ENCODE peak calls at places on chromosome 12, in five cellular contexts. L is heart right ventricle, S is tibial artery, K is aorta, Z is IMR-90. O is an unnamed sample.

GRCh38 chr12:14416658-14417057 is 51.2 kb downstream of the ATF7IP start:
- DNase-seq in L (no peak), S (no peak), K (no peak), Z (peak), O (peak)

GRCh38 chr12:71392521-71393145 is 47.0 kb upstream of the LGR5 start:
- DNase-seq in L (no peak), S (no peak), K (no peak), Z (peak), O (no peak)

GRCh38 chr12:62738611-62739010 is 196.3 kb downstream of the PPM1H start:
- DNase-seq in L (no peak), S (no peak), K (no peak), Z (no peak), O (no peak)

GRCh38 chr12:99824900-99825562 is 159.7 kb downstream of the ANKS1B start:
- DNase-seq in L (no peak), S (peak), K (no peak), Z (no peak), O (no peak)

GRCh38 chr12:15779925-15780324 is 9.3 kb downstream of the EPS8 start:
- DNase-seq in L (no peak), S (no peak), K (no peak), Z (no peak), O (no peak)

GRCh38 chr12:112107728-112108447 is 695 bp downstream of the NAA25 start:
- DNase-seq in L (peak), S (peak), K (no peak), Z (no peak), O (no peak)

GRCh38 chr12:22923768-22924167 is 298.8 kb downstream of the ETNK1 start:
- DNase-seq in L (no peak), S (no peak), K (no peak), Z (no peak), O (no peak)

GRCh38 chr12:128510527-128510926 is 243.6 kb downstream of the TMEM132C start:
- DNase-seq in L (no peak), S (no peak), K (no peak), Z (no peak), O (no peak)

GRCh38 chr12:123223241-123223668 is 9.7 kb downstream of the MPHOSPH9 start:
- DNase-seq in L (no peak), S (no peak), K (no peak), Z (no peak), O (peak)

GRCh38 chr12:27429606-27430005 is 16.9 kb upstream of the SMCO2 start:
- DNase-seq in L (no peak), S (no peak), K (no peak), Z (no peak), O (no peak)

GRCh38 chr12:110537605-110538409 is 35.7 kb downstream of the RAD9B start:
- DNase-seq in L (peak), S (peak), K (peak), Z (no peak), O (no peak)

GRCh38 chr12:9363145-9363544 is 154.9 kb upstream of the PZP start:
- DNase-seq in L (no peak), S (no peak), K (no peak), Z (no peak), O (no peak)

GRCh38 chr12:64682572-64683277 is 72.4 kb downstream of the RASSF3 start:
- DNase-seq in L (no peak), S (peak), K (no peak), Z (peak), O (no peak)

GRCh38 chr12:113980537-113981337 is 14.6 kb upstream of the RBM19 start:
- DNase-seq in L (no peak), S (no peak), K (peak), Z (peak), O (peak)

GRCh38 chr12:120117961-120118709 is 1.6 kb upstream of the RAB35 start:
- DNase-seq in L (no peak), S (no peak), K (no peak), Z (peak), O (no peak)

GRCh38 chr12:22312336-22312735 is 22.2 kb downstream of the ST8SIA1 start:
- DNase-seq in L (peak), S (no peak), K (no peak), Z (peak), O (no peak)

GRCh38 chr12:29070309-29070708 is 78.8 kb upstream of the FAR2 start:
- DNase-seq in L (no peak), S (no peak), K (no peak), Z (no peak), O (no peak)

GRCh38 chr12:123749355-123749754 is 12.7 kb upstream of the DNAH10 start:
- DNase-seq in L (no peak), S (no peak), K (no peak), Z (no peak), O (no peak)

GRCh38 chr12:6768385-6769002 is 2.3 kb downstream of the PTMS start:
- DNase-seq in L (no peak), S (no peak), K (no peak), Z (peak), O (no peak)

GRCh38 chr12:69905801-69906200 is 80.8 kb downstream of the MYRFL start:
- DNase-seq in L (no peak), S (no peak), K (no peak), Z (no peak), O (no peak)

GRCh38 chr12:68122236-68122920 is 37.2 kb downstream of the IFNG start:
- DNase-seq in L (no peak), S (no peak), K (no peak), Z (no peak), O (no peak)

GRCh38 chr12:6384499-6385436 is 806 bp downstream of the LTBR start:
- DNase-seq in L (no peak), S (no peak), K (peak), Z (no peak), O (no peak)

GRCh38 chr12:77104792-77105191 is 39.4 kb upstream of the E2F7 start:
- DNase-seq in L (no peak), S (no peak), K (no peak), Z (peak), O (no peak)

GRCh38 chr12:25197608-25198007 is 2.6 kb downstream of the ETFRF1 start:
- DNase-seq in L (no peak), S (no peak), K (no peak), Z (no peak), O (no peak)

GRCh38 chr12:130137141-130138018 is 24.9 kb upstream of the FZD10 start:
- DNase-seq in L (no peak), S (no peak), K (no peak), Z (no peak), O (no peak)

GRCh38 chr12:120352117-120352516 is 16.8 kb downstream of the MSI1 start:
- DNase-seq in L (no peak), S (no peak), K (no peak), Z (peak), O (no peak)

GRCh38 chr12:38995249-38995648 is 89.9 kb upstream of the CPNE8 start:
- DNase-seq in L (no peak), S (no peak), K (no peak), Z (no peak), O (no peak)

GRCh38 chr12:11681211-11681610 is 31.7 kb downstream of the ETV6 start:
- DNase-seq in L (no peak), S (no peak), K (no peak), Z (no peak), O (no peak)

GRCh38 chr12:45439039-45439438 is 223.1 kb downstream of the ANO6 start:
- DNase-seq in L (no peak), S (no peak), K (no peak), Z (peak), O (no peak)

GRCh38 chr12:63876980-63877379 is 32.5 kb downstream of the SRGAP1 start:
- DNase-seq in L (no peak), S (no peak), K (no peak), Z (no peak), O (no peak)

GRCh38 chr12:115155665-115156645 is 472.0 kb upstream of the TBX3 start:
- DNase-seq in L (no peak), S (no peak), K (no peak), Z (peak), O (no peak)

GRCh38 chr12:131266591-131267467 is 313.1 kb downstream of the ADGRD1 start:
- DNase-seq in L (no peak), S (no peak), K (no peak), Z (no peak), O (no peak)

GRCh38 chr12:108906971-108907370 is 27.1 kb downstream of the DAO start:
- DNase-seq in L (no peak), S (no peak), K (no peak), Z (no peak), O (no peak)

GRCh38 chr12:118102070-118102469 is 1.7 kb downstream of the VSIG10 start:
- DNase-seq in L (no peak), S (no peak), K (no peak), Z (peak), O (no peak)

GRCh38 chr12:119202121-119202527 is 23.4 kb downstream of the HSPB8 start:
- DNase-seq in L (no peak), S (no peak), K (no peak), Z (no peak), O (no peak)

GRCh38 chr12:49671051-49671765 is 36.0 kb downstream of the FMNL3 start:
- DNase-seq in L (no peak), S (no peak), K (no peak), Z (no peak), O (peak)

GRCh38 chr12:122013792-122014590 is 7.7 kb upstream of the BCL7A start:
- DNase-seq in L (no peak), S (no peak), K (no peak), Z (no peak), O (no peak)
- H3K4me3 ChIP-seq in L (no peak), S (no peak), K (no peak), Z (no peak), O (no peak)

DNA sequence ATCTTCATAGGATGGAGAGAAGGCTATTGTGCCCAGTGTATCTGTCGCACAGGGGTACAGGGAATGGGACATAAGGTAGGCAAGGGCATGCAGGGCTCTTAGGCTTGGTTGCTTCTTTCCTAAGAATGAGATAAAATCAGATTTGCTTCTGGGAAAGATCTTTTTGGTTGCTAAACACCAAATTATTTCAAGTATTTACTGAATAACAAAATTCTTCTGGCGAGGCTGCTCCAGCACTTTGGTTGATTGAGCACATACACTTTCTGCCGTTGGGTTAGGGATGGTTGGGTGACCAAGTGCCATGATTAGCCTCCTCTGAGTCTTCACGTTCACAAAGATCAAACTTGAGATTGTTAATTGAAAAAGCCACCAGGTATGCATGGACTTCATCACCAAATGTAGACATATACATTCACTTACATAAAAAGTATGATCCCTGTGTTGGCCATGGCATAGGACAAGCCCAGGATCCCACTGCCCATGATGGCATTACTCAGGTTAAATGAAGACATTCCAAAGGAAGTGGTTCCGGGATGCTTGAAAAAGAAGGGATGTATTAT is 38.2 kb downstream of the SLC38A4 start:
- DNase-seq in L (no peak), S (no peak), K (no peak), Z (no peak), O (no peak)
- H3K27ac ChIP-seq in L (no peak), S (no peak), K (no peak), Z (peak), O (no peak)

DNA sequence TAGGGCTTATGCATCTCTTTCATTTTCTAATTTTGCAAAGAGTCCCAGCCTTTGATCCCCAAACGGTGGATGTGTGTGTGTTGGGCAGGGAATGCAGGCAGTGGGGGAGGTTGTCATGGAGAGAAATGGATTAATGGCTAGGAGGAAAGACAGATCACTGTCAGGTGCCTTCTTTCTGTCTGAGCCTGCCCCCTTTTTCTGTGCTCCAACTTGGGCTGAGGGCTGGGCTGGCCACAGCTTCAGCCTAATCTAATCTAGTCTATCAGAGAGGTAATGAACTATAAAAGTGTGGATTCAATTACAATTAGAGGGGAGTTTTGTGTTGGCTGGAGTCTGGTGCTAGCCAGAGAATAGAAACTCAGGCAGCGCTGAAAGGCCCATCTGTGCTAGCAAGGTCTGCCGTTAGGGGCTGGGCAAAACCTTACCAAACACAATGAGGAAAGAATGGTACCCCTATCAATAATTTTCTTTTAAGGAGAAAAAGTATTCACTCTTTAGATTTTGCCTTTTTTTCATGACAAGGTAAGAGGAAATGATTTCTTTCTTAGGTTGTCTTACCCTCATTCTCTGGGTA is 41.3 kb downstream of the NEUROD4 start:
- DNase-seq in L (no peak), S (no peak), K (no peak), Z (no peak), O (no peak)
- H3K4me3 ChIP-seq in L (no peak), S (no peak), K (no peak), Z (no peak), O (no peak)

GRCh38 chr12:126021675-126022074 is 956.4 kb downstream of the AACS start:
- DNase-seq in L (no peak), S (no peak), K (no peak), Z (no peak), O (no peak)
- H3K27ac ChIP-seq in L (no peak), S (no peak), K (no peak), Z (no peak), O (no peak)

GRCh38 chr12:18895946-18896345 is 158.0 kb downstream of the CAPZA3 start:
- DNase-seq in L (peak), S (no peak), K (no peak), Z (no peak), O (no peak)
- H3K4me3 ChIP-seq in L (no peak), S (no peak), K (no peak), Z (no peak), O (no peak)

DNA sequence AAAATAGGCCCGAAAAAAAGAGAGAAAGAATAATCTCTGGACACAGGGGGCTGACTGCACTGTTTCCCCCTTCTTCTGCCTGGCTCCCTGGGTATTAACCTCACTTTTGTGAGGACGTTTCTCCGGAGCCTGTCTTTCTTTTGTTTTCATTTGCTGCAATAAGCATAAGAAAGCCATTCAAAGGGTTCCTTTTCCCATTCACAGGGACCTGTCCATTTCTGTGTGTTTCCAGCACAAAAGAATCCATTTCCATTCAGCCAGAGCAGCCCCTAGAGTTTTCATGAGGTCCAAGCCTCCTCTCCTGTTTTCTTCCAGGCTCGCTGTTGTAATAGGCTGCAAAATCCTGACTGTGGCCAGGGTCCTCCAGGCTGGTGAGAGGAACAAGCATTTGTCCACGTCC is 16.8 kb downstream of the PLXNC1 start:
- DNase-seq in L (no peak), S (no peak), K (no peak), Z (no peak), O (no peak)
- H3K27ac ChIP-seq in L (no peak), S (no peak), K (no peak), Z (no peak), O (no peak)

DNA sequence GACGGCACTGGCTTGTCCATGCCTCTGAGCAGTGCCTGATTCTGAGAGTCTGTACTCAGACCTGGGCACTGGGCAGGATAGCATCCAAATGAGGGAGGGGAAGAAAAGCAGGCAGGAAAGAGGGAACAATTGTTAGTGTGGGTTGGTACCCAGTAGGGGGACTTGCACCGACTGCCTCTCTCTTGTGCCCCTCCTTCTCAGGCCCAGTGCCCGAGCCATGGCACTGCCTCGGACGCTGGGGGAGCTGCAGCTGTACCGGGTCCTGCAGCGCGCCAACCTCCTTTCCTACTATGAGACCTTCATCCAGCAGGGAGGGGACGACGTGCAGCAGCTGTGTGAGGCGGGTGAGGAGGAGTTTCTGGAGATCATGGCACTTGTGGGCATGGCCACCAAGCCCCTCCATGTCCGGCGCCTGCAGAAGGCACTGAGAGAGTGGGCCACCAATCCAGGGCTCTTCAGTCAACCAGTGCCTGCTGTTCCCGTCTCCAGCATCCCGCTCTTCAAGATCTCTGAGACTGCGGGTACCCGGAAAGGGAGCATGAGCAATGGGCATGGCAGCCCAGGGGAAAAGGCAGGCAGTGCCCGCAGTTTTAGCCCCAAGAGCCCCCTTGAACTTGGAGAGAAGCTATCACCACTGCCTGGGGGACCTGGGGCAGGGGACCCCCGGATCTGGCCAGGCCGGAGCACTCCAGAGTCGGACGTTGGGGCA is 2.2 kb downstream of the NAB2 start:
- DNase-seq in L (no peak), S (peak), K (peak), Z (no peak), O (peak)
- H3K4me3 ChIP-seq in L (peak), S (peak), K (no peak), Z (peak), O (no peak)

GRCh38 chr12:42643881-42644579 is 54.5 kb upstream of the PRICKLE1 start:
- DNase-seq in L (no peak), S (no peak), K (no peak), Z (no peak), O (no peak)
- H3K27ac ChIP-seq in L (no peak), S (no peak), K (no peak), Z (no peak), O (no peak)

GRCh38 chr12:89062996-89063395 is 289.3 kb downstream of the DUSP6 start:
- DNase-seq in L (no peak), S (no peak), K (no peak), Z (no peak), O (no peak)
- H3K4me3 ChIP-seq in L (no peak), S (no peak), K (no peak), Z (no peak), O (no peak)

GRCh38 chr12:106759526-106760183 is 14.8 kb upstream of the RIC8B start:
- DNase-seq in L (no peak), S (peak), K (no peak), Z (no peak), O (no peak)

GRCh38 chr12:106754331-106754730 is 20.2 kb upstream of the RIC8B start:
- DNase-seq in L (no peak), S (no peak), K (no peak), Z (no peak), O (no peak)

GRCh38 chr12:106760184-106760531 is 14.3 kb upstream of the RIC8B start:
- DNase-seq in L (no peak), S (no peak), K (no peak), Z (peak), O (peak)

GRCh38 chr12:106757623-106758348 is 16.7 kb upstream of the RIC8B start:
- DNase-seq in L (no peak), S (peak), K (no peak), Z (no peak), O (no peak)

DNA sequence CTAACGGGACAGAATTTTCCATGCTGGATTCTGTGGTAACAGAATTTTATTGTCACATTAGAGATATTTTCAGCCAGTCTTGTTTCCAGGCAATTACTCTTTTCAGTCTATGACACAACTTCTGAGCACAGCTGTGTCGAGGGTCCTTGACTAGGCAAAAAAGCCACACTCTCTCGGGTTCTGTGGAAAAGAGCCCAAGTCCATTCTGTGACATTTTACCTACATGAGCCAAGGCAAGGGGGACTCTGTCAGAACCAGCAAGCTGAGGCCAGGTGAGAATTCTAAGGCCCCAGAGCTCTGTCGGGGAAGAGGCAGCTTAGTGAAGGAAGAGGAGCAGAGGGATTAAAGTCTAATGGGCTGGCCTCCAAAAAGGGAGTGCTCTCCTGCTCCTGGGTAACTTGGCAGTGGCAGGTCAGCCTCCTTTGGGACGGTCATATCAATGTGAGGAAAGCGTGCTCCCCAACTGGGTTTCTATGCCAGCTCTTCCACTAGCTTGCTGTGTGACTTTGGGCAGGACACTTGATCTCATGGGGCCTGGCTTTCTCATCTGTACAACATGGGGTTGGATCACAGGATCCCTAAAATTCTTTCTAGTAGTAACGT is 16.0 kb upstream of the RIC8B start:
- DNase-seq in L (no peak), S (no peak), K (no peak), Z (no peak), O (no peak)
- H3K27ac ChIP-seq in L (no peak), S (peak), K (no peak), Z (no peak), O (no peak)

O was measured in CD4-positive, alpha-beta memory T cell.